ENCODE peak calls at places on chromosomes 11 and 22, in ten cellular contexts. F, S, Y, R, C, Q, D, W, H and X are unnamed samples.

GRCh38 chr22:29079218-29079901 is 6.5 kb downstream of the KREMEN1 start:
- DNase-seq in F (peak; percentile 47), S (no peak), Y (no peak), R (no peak), C (no peak), Q (no peak), D (no peak), W (no peak), H (no peak), X (no peak)

GRCh38 chr11:80239217-80239616 is 798.4 kb upstream of the TENM4 start:
- DNase-seq in F (no peak), S (no peak), Y (no peak), R (no peak), C (no peak), Q (no peak), D (peak; percentile 18), W (no peak), H (no peak), X (no peak)

GRCh38 chr11:62402226-62402625 is 16.6 kb upstream of the SCGB1A1 start:
- DNase-seq in F (no peak), S (peak; percentile 89), Y (no peak), R (no peak), C (no peak), Q (no peak), D (no peak), W (no peak), H (no peak), X (no peak)

GRCh38 chr11:95459268-95460040 is 228.5 kb upstream of the SESN3 start:
- DNase-seq in F (no peak), S (no peak), Y (peak; percentile 35), R (no peak), C (no peak), Q (no peak), D (no peak), W (no peak), H (no peak), X (no peak)

GRCh38 chr11:83249445-83249844 is 36.7 kb downstream of the CCDC90B start:
- DNase-seq in F (no peak), S (no peak), Y (no peak), R (no peak), C (no peak), Q (no peak), D (no peak), W (no peak), H (no peak), X (no peak)

GRCh38 chr22:45788530-45788929 is 116.9 kb downstream of the ATXN10 start:
- DNase-seq in F (no peak), S (no peak), Y (no peak), R (no peak), C (no peak), Q (no peak), D (no peak), W (no peak), H (no peak), X (no peak)

GRCh38 chr11:76694664-76695063 is 24.1 kb upstream of the LRRC32 start:
- DNase-seq in F (peak; percentile 77), S (no peak), Y (no peak), R (no peak), C (no peak), Q (peak; percentile 75), D (peak; percentile 91), W (peak; percentile 31), H (peak; percentile 61), X (peak; percentile 84)

GRCh38 chr11:58618215-58618614 is 4.2 kb upstream of the CNTF start:
- DNase-seq in F (no peak), S (no peak), Y (no peak), R (no peak), C (no peak), Q (no peak), D (no peak), W (peak; percentile 8), H (no peak), X (no peak)

GRCh38 chr11:73228268-73229134 is 10.4 kb downstream of the P2RY2 start:
- DNase-seq in F (no peak), S (peak; percentile 49), Y (no peak), R (no peak), C (no peak), Q (no peak), D (no peak), W (no peak), H (no peak), X (no peak)

GRCh38 chr11:14542384-14542783 is 22.2 kb upstream of the PSMA1 start:
- DNase-seq in F (no peak), S (no peak), Y (no peak), R (no peak), C (no peak), Q (no peak), D (no peak), W (no peak), H (no peak), X (no peak)

GRCh38 chr11:66687831-66688281 is 10.2 kb upstream of the RBM4B start:
- DNase-seq in F (no peak), S (no peak), Y (no peak), R (no peak), C (no peak), Q (no peak), D (no peak), W (no peak), H (no peak), X (no peak)

GRCh38 chr11:65709661-65710060 is 2.4 kb upstream of the KAT5 start:
- DNase-seq in F (peak; percentile 34), S (no peak), Y (no peak), R (no peak), C (no peak), Q (peak; percentile 24), D (no peak), W (no peak), H (no peak), X (no peak)

GRCh38 chr11:32438883-32439487 is 3.6 kb upstream of the WT1 start:
- DNase-seq in F (peak; percentile 10), S (no peak), Y (no peak), R (no peak), C (no peak), Q (no peak), D (peak; percentile 14), W (no peak), H (no peak), X (peak; percentile 34)

GRCh38 chr22:50488006-50488677 is 1.5 kb downstream of the MIOX start:
- DNase-seq in F (no peak), S (no peak), Y (no peak), R (no peak), C (no peak), Q (no peak), D (no peak), W (no peak), H (no peak), X (no peak)

GRCh38 chr22:22745225-22746060 is 101.0 kb downstream of the GGTLC2 start:
- DNase-seq in F (peak; percentile 26), S (no peak), Y (peak; percentile 13), R (no peak), C (peak; percentile 3), Q (peak; percentile 17), D (peak; percentile 45), W (peak; percentile 26), H (no peak), X (no peak)

GRCh38 chr11:103364687-103365086 is 255.5 kb downstream of the DYNC2H1 start:
- DNase-seq in F (peak; percentile 7), S (no peak), Y (no peak), R (no peak), C (no peak), Q (no peak), D (peak; percentile 28), W (no peak), H (peak; percentile 3), X (no peak)

GRCh38 chr11:19713221-19714092 is 820 bp downstream of the NAV2 start:
- DNase-seq in F (no peak), S (no peak), Y (no peak), R (no peak), C (no peak), Q (peak; percentile 33), D (peak; percentile 26), W (no peak), H (no peak), X (no peak)

GRCh38 chr11:1180171-1180570 is 22.4 kb downstream of the MUC5AC start:
- DNase-seq in F (no peak), S (no peak), Y (no peak), R (no peak), C (no peak), Q (no peak), D (no peak), W (no peak), H (no peak), X (no peak)

GRCh38 chr22:29203456-29203855 is 2.2 kb upstream of the EMID1 start:
- DNase-seq in F (no peak), S (no peak), Y (no peak), R (no peak), C (no peak), Q (no peak), D (no peak), W (no peak), H (peak; percentile 3), X (no peak)

GRCh38 chr11:57792060-57792541 is 30.5 kb downstream of the CTNND1 start:
- DNase-seq in F (peak; percentile 26), S (no peak), Y (no peak), R (no peak), C (no peak), Q (no peak), D (peak; percentile 76), W (no peak), H (no peak), X (no peak)